ENCODE peak calls at places on chromosomes 11 and 22, in six cellular contexts. G is A549; O is upper lobe of right lung; E is aorta; X is naive thymus-derived CD4-positive, alpha-beta T cell; B is Caco-2. S is an unnamed sample. For H3K4me1, the result is how much of the 10 kb centered on the place peaks cover.

GRCh38 chr11:7219457-7219856 is 32.2 kb upstream of the SYT9 start:
- DNase-seq in B (no peak), E (no peak), G (no peak), O (no peak), X (no peak), S (no peak)

GRCh38 chr22:50030315-50031188 is 18.0 kb upstream of the IL17REL start:
- DNase-seq in O (peak), B (peak), E (peak), G (peak), X (peak), S (peak)

GRCh38 chr11:123033895-123034294 is 28.0 kb downstream of the HSPA8 start:
- DNase-seq in O (no peak), E (no peak), G (no peak), X (no peak), B (no peak), S (no peak)

GRCh38 chr11:88535916-88536547 is 198.5 kb upstream of the CTSC start:
- DNase-seq in B (no peak), E (no peak), G (peak), X (no peak), O (no peak), S (no peak)

GRCh38 chr11:22879615-22880014 is 19.3 kb upstream of the CCDC179 start:
- DNase-seq in E (no peak), G (no peak), B (no peak), O (no peak), X (no peak), S (no peak)

GRCh38 chr11:65915101-65915820 is 3.6 kb downstream of the C11orf68 start:
- DNase-seq in G (no peak), B (no peak), E (no peak), O (no peak), X (no peak), S (no peak)

GRCh38 chr11:65657426-65657825 is 5.3 kb downstream of the RELA start:
- DNase-seq in X (no peak), B (no peak), E (no peak), O (no peak), G (no peak), S (no peak)

GRCh38 chr22:37803636-37804371 is 3.9 kb upstream of the GCAT start:
- DNase-seq in G (no peak), E (no peak), O (no peak), X (no peak), B (no peak), S (no peak)

GRCh38 chr11:17298302-17298701 is 21.8 kb downstream of the NUCB2 start:
- DNase-seq in B (no peak), G (no peak), O (no peak), E (no peak), X (no peak), S (no peak)

GRCh38 chr11:86983071-86983488 is 27.9 kb upstream of the FZD4 start:
- DNase-seq in B (peak), X (no peak), O (peak), G (no peak), E (no peak), S (no peak)

GRCh38 chr11:70066628-70067027 is 11.5 kb upstream of the ANO1 start:
- DNase-seq in E (peak), O (no peak), B (no peak), X (no peak), G (no peak), S (no peak)

GRCh38 chr11:70068950-70069349 is 9.2 kb upstream of the ANO1 start:
- DNase-seq in O (no peak), E (no peak), B (no peak), X (no peak), G (no peak), S (no peak)

GRCh38 chr11:70068345-70068744 is 9.8 kb upstream of the ANO1 start:
- DNase-seq in B (no peak), E (peak), O (no peak), X (no peak), G (no peak), S (no peak)

GRCh38 chr11:70067036-70067435 is 11.1 kb upstream of the ANO1 start:
- DNase-seq in G (no peak), B (no peak), E (peak), X (no peak), O (no peak), S (no peak)

DNA sequence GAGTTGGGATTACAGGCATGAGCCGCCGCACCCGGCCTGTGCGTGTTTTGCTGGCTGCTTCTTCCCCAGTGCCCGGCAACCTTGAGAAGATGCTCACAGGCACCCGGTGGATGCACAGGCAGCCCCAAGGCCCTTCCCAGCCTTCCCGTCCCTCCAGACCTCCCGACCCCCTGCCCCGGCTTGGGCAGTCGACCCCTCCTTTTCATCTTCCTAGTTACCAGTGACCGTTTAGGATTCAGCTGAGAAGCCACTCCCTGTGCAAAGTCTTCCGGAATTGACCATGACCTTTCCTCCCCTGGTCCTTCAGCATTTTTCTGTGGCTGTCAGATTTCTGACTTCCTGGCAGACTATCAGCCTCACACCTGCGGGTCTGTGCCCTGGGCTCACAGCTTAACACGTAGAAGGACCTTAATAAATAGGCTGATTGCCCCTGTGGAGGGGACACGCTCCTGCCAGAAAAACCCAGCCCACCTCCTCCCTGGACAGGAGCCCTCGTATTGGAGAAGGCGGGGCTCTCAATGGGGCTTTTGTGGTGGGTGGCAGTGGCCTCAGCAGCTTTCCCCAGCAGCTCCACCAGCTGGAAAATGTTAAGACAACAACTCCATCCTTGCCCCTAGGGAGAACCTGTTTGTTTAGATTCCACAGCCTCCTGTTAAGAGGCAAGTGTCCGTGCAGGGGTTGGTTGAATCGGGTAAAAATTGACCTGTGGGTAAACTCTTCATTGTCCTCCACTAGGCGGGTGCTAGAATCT is 10.4 kb upstream of the ANO1 start:
- DNase-seq in E (peak), O (no peak), X (no peak), G (no peak), B (peak), S (no peak)
- H3K4me1 ChIP-seq in E (under half), O (under half), X (under half), G (under half), B (under half), S (under half)

DNA sequence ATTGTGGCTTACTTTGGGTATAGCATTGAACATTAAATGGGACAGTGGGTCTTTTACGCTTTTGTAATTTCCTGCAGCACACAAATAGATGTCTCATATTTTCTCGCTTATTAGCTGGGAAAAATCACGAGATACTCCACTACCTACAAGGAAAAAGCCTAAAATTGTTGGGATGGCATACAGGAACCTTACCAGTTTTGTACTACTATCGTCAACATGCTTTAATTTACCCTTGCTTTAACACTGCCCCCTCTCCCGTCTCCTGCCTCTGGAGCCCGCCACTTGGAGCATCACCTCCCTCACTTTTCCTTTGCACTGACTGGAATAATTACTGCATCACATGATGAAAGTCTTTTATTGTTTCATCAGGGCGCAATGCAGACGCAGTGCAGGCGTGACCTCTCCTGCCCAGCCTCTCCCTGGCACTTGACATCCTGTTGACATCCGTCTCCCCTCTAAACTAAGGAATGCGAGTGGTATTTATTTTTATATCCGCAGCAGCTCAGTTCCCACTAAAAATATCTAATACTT is 1.0 kb upstream of the FNBP4 start:
- DNase-seq in X (no peak), E (peak), O (peak), G (peak), B (peak), S (peak)
- H3K4me1 ChIP-seq in X (under half), E (under half), O (under half), G (under half), B (under half), S (under half)

GRCh38 chr22:23137905-23138520 is 3.8 kb downstream of the RSPH14 start:
- DNase-seq in B (no peak), O (no peak), X (peak), E (no peak), G (no peak), S (no peak)

GRCh38 chr22:23142546-23143105 is 836 bp upstream of the RSPH14 start:
- DNase-seq in E (no peak), O (no peak), G (no peak), B (no peak), X (no peak), S (no peak)

GRCh38 chr22:23140385-23140784 is 1.4 kb downstream of the RSPH14 start:
- DNase-seq in B (no peak), E (no peak), O (no peak), X (no peak), G (no peak), S (no peak)

GRCh38 chr22:23137468-23137867 is 4.3 kb downstream of the RSPH14 start:
- DNase-seq in G (no peak), O (no peak), E (no peak), X (no peak), B (no peak), S (no peak)

DNA sequence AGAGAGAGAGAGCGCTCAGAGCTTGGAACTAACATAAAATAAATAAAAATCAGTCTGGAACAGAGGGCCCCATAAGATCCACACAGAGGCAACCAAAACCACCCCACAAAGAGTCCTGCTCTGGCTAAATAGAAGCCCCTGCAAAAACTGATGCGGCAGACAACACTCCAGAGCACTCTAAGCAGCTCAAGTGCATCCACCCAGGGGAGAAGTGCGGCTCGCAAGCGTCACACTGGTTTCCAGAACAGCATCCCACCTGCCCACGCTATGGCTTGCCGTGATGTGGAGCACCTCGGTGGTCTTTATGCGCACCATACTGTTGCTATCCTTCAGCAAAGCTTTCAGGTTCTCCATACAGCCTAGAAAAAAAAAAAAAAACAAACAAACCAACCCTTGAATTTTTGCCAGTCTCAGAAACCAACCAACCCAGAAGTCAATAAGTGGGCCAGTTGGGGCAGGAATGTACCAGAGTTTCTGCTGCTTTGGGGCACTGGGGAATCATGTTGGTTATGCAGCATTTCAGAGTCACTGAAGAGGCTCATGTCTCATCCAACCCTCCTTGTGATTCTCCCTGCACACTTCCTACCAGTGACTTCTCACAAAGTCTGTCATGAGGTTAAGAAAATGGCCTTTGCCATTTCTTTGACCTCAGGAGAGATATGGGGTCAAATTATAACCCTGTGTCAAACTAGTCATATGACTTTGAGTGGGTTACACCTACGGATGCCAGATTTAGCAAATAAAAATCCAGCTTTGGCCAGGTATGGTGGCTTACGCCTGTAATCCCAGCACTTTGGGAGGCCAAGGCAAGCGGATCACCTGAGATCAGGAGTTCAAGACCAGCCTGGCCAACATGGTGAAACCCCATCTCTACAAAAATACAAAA is 3.0 kb downstream of the RSPH14 start:
- DNase-seq in G (no peak), O (no peak), B (no peak), E (no peak), X (no peak), S (no peak)
- H3K4me1 ChIP-seq in G (under half), O (under half), B (under half), E (under half), X (half or more), S (under half)

GRCh38 chr11:34637303-34637702 is 16.4 kb downstream of the EHF start:
- DNase-seq in B (no peak), G (no peak), O (peak), X (no peak), E (no peak), S (no peak)
- H3K4me1 ChIP-seq in B (half or more), G (half or more), O (under half), X (under half), E (under half), S (half or more)